ENCODE peak calls at places on chromosomes 7 and 10, in five cellular contexts. Z, O, R, T and Y are unnamed samples.

GRCh38 chr7:113084499-113085172 is 2.0 kb downstream of the GPR85 start:
- DNase-seq in Z (no peak), O (no peak), R (no peak), T (no peak), Y (no peak)

GRCh38 chr10:49737474-49738201 is 24.5 kb downstream of the OGDHL start:
- DNase-seq in Z (no peak), O (no peak), R (no peak), T (no peak), Y (peak; percentile 17)

GRCh38 chr7:122651451-122651850 is 47.5 kb downstream of the RNF133 start:
- DNase-seq in Z (no peak), O (no peak), R (no peak), T (no peak), Y (no peak)

GRCh38 chr10:119438717-119439116 is 103.8 kb downstream of the RGS10 start:
- DNase-seq in Z (no peak), O (no peak), R (no peak), T (no peak), Y (no peak)

GRCh38 chr7:138802706-138803105 is 4.7 kb upstream of the ATP6V0A4 start:
- DNase-seq in Z (no peak), O (no peak), R (no peak), T (no peak), Y (no peak)

GRCh38 chr7:26265061-26265460 is 26.6 kb upstream of the SNX10 start:
- DNase-seq in Z (no peak), O (peak; percentile 5), R (no peak), T (no peak), Y (no peak)

GRCh38 chr7:16491148-16491547 is 25.6 kb upstream of the SOSTDC1 start:
- DNase-seq in Z (no peak), O (no peak), R (no peak), T (no peak), Y (no peak)

GRCh38 chr7:106316947-106317346 is 32.2 kb upstream of the NAMPT start:
- DNase-seq in Z (no peak), O (no peak), R (no peak), T (no peak), Y (no peak)

GRCh38 chr10:11098628-11099027 is 81.0 kb downstream of the CELF2 start:
- DNase-seq in Z (no peak), O (no peak), R (no peak), T (no peak), Y (no peak)

GRCh38 chr7:36192050-36192824 is 39.2 kb downstream of the EEPD1 start:
- DNase-seq in Z (peak; percentile 75), O (peak; percentile 34), R (no peak), T (no peak), Y (no peak)

GRCh38 chr10:10564081-10564480 is 453.6 kb upstream of the CELF2 start:
- DNase-seq in Z (no peak), O (peak; percentile 55), R (no peak), T (no peak), Y (no peak)

GRCh38 chr7:24851791-24852190 is 94.5 kb upstream of the GSDME start:
- DNase-seq in Z (no peak), O (no peak), R (no peak), T (no peak), Y (no peak)

GRCh38 chr10:63414481-63415260 is 51.1 kb downstream of the JMJD1C start:
- DNase-seq in Z (no peak), O (no peak), R (no peak), T (no peak), Y (no peak)

GRCh38 chr10:130763491-130763890 is 548.0 kb downstream of the TCERG1L start:
- DNase-seq in Z (no peak), O (no peak), R (no peak), T (no peak), Y (no peak)

GRCh38 chr10:52245547-52245946 is 68.5 kb upstream of the DKK1 start:
- DNase-seq in Z (no peak), O (no peak), R (no peak), T (no peak), Y (no peak)

GRCh38 chr10:49625411-49625810 is 11.6 kb downstream of the CHAT start:
- DNase-seq in Z (peak; percentile 24), O (no peak), R (no peak), T (no peak), Y (no peak)

GRCh38 chr7:152588350-152588749 is 87.6 kb downstream of the XRCC2 start:
- DNase-seq in Z (no peak), O (peak; percentile 89), R (no peak), T (no peak), Y (no peak)

GRCh38 chr7:156778668-156779067 is 114.3 kb downstream of the LMBR1 start:
- DNase-seq in Z (no peak), O (no peak), R (no peak), T (no peak), Y (no peak)

GRCh38 chr7:74502216-74502891 is 48.6 kb downstream of the GTF2IRD1 start:
- DNase-seq in Z (peak; percentile 66), O (no peak), R (no peak), T (no peak), Y (peak; percentile 82)

GRCh38 chr10:71646592-71647292 is 72.8 kb downstream of the C10orf105 start:
- DNase-seq in Z (no peak), O (no peak), R (no peak), T (no peak), Y (no peak)

GRCh38 chr10:35822316-35822715 is 180.2 kb upstream of the FZD8 start:
- DNase-seq in Z (peak; percentile 95), O (peak; percentile 87), R (peak; percentile 14), T (no peak), Y (peak; percentile 31)

GRCh38 chr10:92891885-92892705 is 43.8 kb downstream of the EXOC6 start:
- DNase-seq in Z (peak; percentile 49), O (peak; percentile 71), R (peak; percentile 34), T (no peak), Y (peak; percentile 51)

GRCh38 chr7:131011976-131012375 is 278.0 kb upstream of the KLF14 start:
- DNase-seq in Z (no peak), O (peak; percentile 95), R (no peak), T (no peak), Y (no peak)

GRCh38 chr10:131207584-131208532 is 103.7 kb downstream of the TCERG1L start:
- DNase-seq in Z (no peak), O (no peak), R (no peak), T (no peak), Y (peak; percentile 17)

GRCh38 chr7:18680576-18680975 is 185.0 kb downstream of the HDAC9 start:
- DNase-seq in Z (no peak), O (no peak), R (no peak), T (no peak), Y (no peak)

GRCh38 chr10:79383974-79384606 is 36.8 kb downstream of the PPIF start:
- DNase-seq in Z (peak; percentile 44), O (no peak), R (no peak), T (no peak), Y (no peak)

GRCh38 chr7:101874028-101874427 is 56.6 kb downstream of the CUX1 start:
- DNase-seq in Z (no peak), O (peak; percentile 46), R (no peak), T (no peak), Y (no peak)

GRCh38 chr7:1312098-1313070 is 79.7 kb downstream of the UNCX start:
- DNase-seq in Z (no peak), O (no peak), R (no peak), T (no peak), Y (no peak)

GRCh38 chr7:107044347-107045194 is at the start of gene PRKAR2B:
- DNase-seq in Z (peak; percentile 69), O (peak; percentile 61), R (peak; percentile 87), T (peak; percentile 58), Y (peak; percentile 62)

GRCh38 chr7:111137296-111138195 is 46.6 kb downstream of the LRRN3 start:
- DNase-seq in Z (peak; percentile 43), O (peak; percentile 4), R (no peak), T (no peak), Y (no peak)

GRCh38 chr10:75038335-75038734 is 73.1 kb upstream of the SAMD8 start:
- DNase-seq in Z (peak; percentile 61), O (peak; percentile 79), R (no peak), T (no peak), Y (peak; percentile 46)

GRCh38 chr10:77926566-77927342 is at the start of gene DLG5:
- DNase-seq in Z (peak; percentile 69), O (peak; percentile 72), R (peak; percentile 53), T (no peak), Y (peak; percentile 67)

GRCh38 chr7:75924884-75925283 is 9.9 kb downstream of the POR start:
- DNase-seq in Z (no peak), O (no peak), R (no peak), T (no peak), Y (no peak)

GRCh38 chr10:57628592-57629284 is 639.0 kb downstream of the IPMK start:
- DNase-seq in Z (no peak), O (no peak), R (peak; percentile 26), T (no peak), Y (no peak)

GRCh38 chr10:124050021-124051015 is 43.1 kb downstream of the CHST15 start:
- DNase-seq in Z (peak; percentile 11), O (no peak), R (no peak), T (no peak), Y (no peak)

GRCh38 chr10:112247791-112248190 is 35.4 kb upstream of the TECTB start:
- DNase-seq in Z (no peak), O (no peak), R (no peak), T (no peak), Y (no peak)

GRCh38 chr7:157429680-157430224 is 92.9 kb downstream of the DNAJB6 start:
- DNase-seq in Z (peak; percentile 17), O (no peak), R (no peak), T (no peak), Y (no peak)

GRCh38 chr10:133131754-133132710 is 28.0 kb upstream of the KNDC1 start:
- DNase-seq in Z (peak; percentile 42), O (no peak), R (no peak), T (no peak), Y (peak; percentile 20)